ENCODE peak calls at places on chromosomes 6 and 20, in four cellular contexts. One of them, this sample, is unnamed.

GRCh38 chr6:21946298-21946783 is 350.5 kb downstream of the PRL start:
- DNase-seq in left lung: no peak
- DNase-seq in spleen: no peak
- DNase-seq in ovary: no peak
- DNase-seq in this sample: no peak

GRCh38 chr6:143708889-143709288 is 31.1 kb downstream of the PHACTR2 start:
- DNase-seq in left lung: no peak
- DNase-seq in ovary: no peak
- DNase-seq in spleen: no peak
- DNase-seq in this sample: no peak

GRCh38 chr20:35490736-35491181 is 35.4 kb downstream of the CEP250 start:
- DNase-seq in ovary: no peak
- DNase-seq in left lung: no peak
- DNase-seq in spleen: peak; percentile 88
- DNase-seq in this sample: no peak

GRCh38 chr20:58676161-58676560 is 16.4 kb upstream of the NPEPL1 start:
- DNase-seq in ovary: no peak
- DNase-seq in spleen: no peak
- DNase-seq in left lung: no peak
- DNase-seq in this sample: no peak

GRCh38 chr6:157760589-157761330 is 62.3 kb upstream of the SNX9 start:
- DNase-seq in spleen: no peak
- DNase-seq in left lung: no peak
- DNase-seq in ovary: no peak
- DNase-seq in this sample: no peak

GRCh38 chr6:7697820-7698623 is 27.9 kb upstream of the BMP6 start:
- DNase-seq in ovary: no peak
- DNase-seq in left lung: peak; percentile 64
- DNase-seq in spleen: no peak
- DNase-seq in this sample: no peak

GRCh38 chr20:381581-382290 is 1.2 kb downstream of the TRIB3 start:
- DNase-seq in ovary: peak; percentile 66
- DNase-seq in left lung: peak; percentile 84
- DNase-seq in spleen: peak; percentile 96
- DNase-seq in this sample: peak; percentile 90

GRCh38 chr6:170051229-170052172 is 239.4 kb downstream of the DLL1 start:
- DNase-seq in left lung: peak; percentile 31
- DNase-seq in spleen: peak; percentile 63
- DNase-seq in ovary: no peak
- DNase-seq in this sample: peak; percentile 57

GRCh38 chr6:100999034-100999597 is 118.0 kb upstream of the ASCC3 start:
- DNase-seq in left lung: no peak
- DNase-seq in spleen: no peak
- DNase-seq in ovary: no peak
- DNase-seq in this sample: no peak

GRCh38 chr6:33702345-33702977 is 9.0 kb downstream of the UQCC2 start:
- DNase-seq in spleen: peak; percentile 35
- DNase-seq in left lung: no peak
- DNase-seq in ovary: no peak
- DNase-seq in this sample: peak; percentile 57

GRCh38 chr6:169795196-169795595 is 43.8 kb downstream of the ERMARD start:
- DNase-seq in spleen: no peak
- DNase-seq in ovary: no peak
- DNase-seq in left lung: no peak
- DNase-seq in this sample: no peak

GRCh38 chr20:41984031-41984430 is 365.9 kb upstream of the CHD6 start:
- DNase-seq in left lung: no peak
- DNase-seq in spleen: no peak
- DNase-seq in ovary: no peak
- DNase-seq in this sample: no peak

GRCh38 chr6:16334671-16335070 is 96.3 kb downstream of the GMPR start:
- DNase-seq in spleen: no peak
- DNase-seq in ovary: peak; percentile 61
- DNase-seq in left lung: peak; percentile 78
- DNase-seq in this sample: no peak

GRCh38 chr6:47919875-47920274 is 138.0 kb downstream of the OPN5 start:
- DNase-seq in ovary: no peak
- DNase-seq in left lung: no peak
- DNase-seq in spleen: no peak
- DNase-seq in this sample: no peak

GRCh38 chr20:15992564-15992963 is 580.7 kb downstream of the KIF16B start:
- DNase-seq in left lung: no peak
- DNase-seq in spleen: no peak
- DNase-seq in ovary: no peak
- DNase-seq in this sample: no peak

GRCh38 chr6:105310371-105310770 is 92.5 kb downstream of the PREP start:
- DNase-seq in spleen: no peak
- DNase-seq in ovary: no peak
- DNase-seq in left lung: no peak
- DNase-seq in this sample: no peak

GRCh38 chr6:27547157-27548075 is 74.5 kb upstream of the ZNF184 start:
- DNase-seq in ovary: no peak
- DNase-seq in left lung: no peak
- DNase-seq in spleen: no peak
- DNase-seq in this sample: no peak

GRCh38 chr20:51382111-51382985 is 160.2 kb downstream of the NFATC2 start:
- DNase-seq in ovary: no peak
- DNase-seq in left lung: peak; percentile 14
- DNase-seq in spleen: peak; percentile 23
- DNase-seq in this sample: peak; percentile 18

GRCh38 chr6:5302220-5302946 is 41.1 kb downstream of the FARS2 start:
- DNase-seq in spleen: no peak
- DNase-seq in ovary: no peak
- DNase-seq in left lung: no peak
- DNase-seq in this sample: no peak

DNA sequence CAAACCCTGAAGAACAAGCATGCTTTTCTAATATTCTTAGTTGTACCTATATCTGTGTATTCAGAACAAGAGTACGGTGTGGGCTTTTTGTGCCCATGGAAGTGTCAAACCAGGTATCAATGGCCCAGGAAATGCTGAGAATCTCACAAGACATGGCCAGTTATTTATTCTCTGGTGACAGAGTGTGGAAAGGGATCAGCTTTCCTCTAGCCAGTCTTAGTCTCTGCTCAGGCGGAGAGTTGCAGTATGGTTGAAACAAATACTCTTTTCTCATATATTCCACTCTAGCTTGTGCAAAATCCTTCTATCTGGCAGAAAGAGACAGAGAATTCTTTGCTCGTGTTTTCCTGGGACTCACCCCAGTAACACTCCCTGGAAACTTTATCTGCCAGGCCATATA is 173.3 kb upstream of the RSPO3 start:
- DNase-seq in ovary: no peak
- DNase-seq in spleen: no peak
- DNase-seq in left lung: no peak
- DNase-seq in this sample: no peak
- H3K27ac ChIP-seq in ovary: no peak overlapping the region
- H3K27ac ChIP-seq in spleen: no peak overlapping the region
- H3K27ac ChIP-seq in left lung: no peak overlapping the region
- H3K27ac ChIP-seq in this sample: no peak overlapping the region

GRCh38 chr6:84536914-84537638 is 227.3 kb downstream of the TBX18 start:
- DNase-seq in ovary: no peak
- DNase-seq in spleen: no peak
- DNase-seq in left lung: no peak
- DNase-seq in this sample: no peak
- TF ChIP-seq CTCF in ovary: no peak
- TF ChIP-seq CTCF in spleen: no peak
- TF ChIP-seq CTCF in left lung: no peak
- TF ChIP-seq CTCF in this sample: no peak

DNA sequence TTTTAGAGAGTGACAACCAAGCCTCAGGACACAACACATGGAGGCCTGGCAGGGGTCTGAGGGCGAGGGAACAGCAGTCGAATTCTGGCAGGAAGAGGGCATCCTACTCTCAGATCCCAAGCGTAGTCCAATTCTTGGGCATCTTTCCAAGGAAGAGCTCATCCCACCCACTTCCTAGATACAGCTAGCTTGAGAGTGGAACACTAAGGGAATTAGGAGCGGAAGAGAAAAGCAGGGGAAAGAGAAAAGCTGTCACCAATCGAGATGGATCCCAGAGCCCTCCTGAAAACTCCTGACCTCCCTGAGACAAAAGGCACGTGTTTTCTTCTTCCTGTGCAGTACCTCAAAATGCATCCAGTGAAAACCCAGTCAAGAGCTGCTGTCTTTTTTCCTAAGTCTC is 67.1 kb downstream of the GFOD1 start:
- DNase-seq in left lung: no peak
- DNase-seq in spleen: no peak
- DNase-seq in ovary: no peak
- DNase-seq in this sample: no peak
- H3K27ac ChIP-seq in left lung: no peak overlapping the region
- H3K27ac ChIP-seq in spleen: peak overlapping the region; percentile 20
- H3K27ac ChIP-seq in ovary: no peak overlapping the region
- H3K27ac ChIP-seq in this sample: peak overlapping the region; percentile 39

DNA sequence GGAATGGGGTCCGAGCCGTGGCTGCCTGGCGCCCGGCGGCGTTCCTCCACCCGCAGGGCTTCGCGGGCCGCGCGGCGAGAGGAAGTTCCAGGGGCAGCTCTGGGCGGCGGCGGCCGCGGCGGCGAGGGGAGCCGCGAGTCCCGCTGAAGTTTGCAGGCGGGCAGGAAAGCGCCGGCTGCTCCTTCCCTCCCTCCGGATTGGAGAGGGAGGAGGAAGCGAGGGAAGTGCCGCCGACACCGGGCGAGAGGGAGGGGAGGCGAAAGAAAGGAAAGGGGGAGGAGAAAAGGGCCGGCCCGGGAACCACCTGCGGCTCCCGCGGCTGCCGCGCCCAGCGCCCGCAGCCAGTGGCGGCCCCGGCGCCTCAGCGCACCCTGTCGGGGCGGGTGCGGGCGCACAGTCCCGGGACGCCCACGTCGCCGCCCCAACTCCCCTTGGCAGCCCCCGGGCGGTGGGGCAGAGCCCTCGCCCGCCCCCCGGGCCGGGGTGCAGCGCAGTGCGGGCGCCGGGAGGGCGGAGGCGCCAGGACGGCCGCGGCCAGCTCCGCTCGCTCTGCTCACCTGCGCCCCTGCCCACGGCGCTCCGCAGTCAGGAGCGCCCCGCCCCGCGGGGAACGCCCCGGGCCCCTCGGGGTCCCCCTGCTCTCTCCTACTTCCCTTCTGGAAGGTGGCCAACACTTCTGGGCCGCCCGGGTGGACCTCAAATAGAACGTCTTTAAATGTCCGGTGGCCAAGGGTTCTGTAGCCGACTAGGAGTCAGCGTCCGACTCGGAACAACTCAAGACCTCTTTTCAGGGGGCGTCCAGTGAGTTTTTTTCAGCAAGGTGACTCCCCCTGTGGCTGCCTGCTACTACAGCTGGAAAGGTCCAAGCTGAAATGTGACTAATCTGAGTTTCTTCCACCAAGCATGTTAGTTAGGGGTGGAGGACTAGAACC is 80.3 kb upstream of the CCDC28A start:
- DNase-seq in spleen: peak; percentile 91
- DNase-seq in ovary: peak; percentile 47
- DNase-seq in left lung: peak; percentile 79
- DNase-seq in this sample: peak; percentile 90
- TF ChIP-seq CTCF in spleen: peak; percentile 11
- TF ChIP-seq CTCF in ovary: no peak
- TF ChIP-seq CTCF in left lung: no peak
- TF ChIP-seq CTCF in this sample: no peak

GRCh38 chr6:30768634-30769087 is 24.3 kb upstream of the IER3 start:
- DNase-seq in left lung: no peak
- DNase-seq in ovary: no peak
- DNase-seq in spleen: no peak
- DNase-seq in this sample: no peak

GRCh38 chr6:30766461-30767157 is 22.3 kb upstream of the IER3 start:
- DNase-seq in ovary: no peak
- DNase-seq in left lung: no peak
- DNase-seq in spleen: no peak
- DNase-seq in this sample: no peak

GRCh38 chr6:30769088-30769852 is 24.9 kb upstream of the IER3 start:
- DNase-seq in ovary: peak; percentile 68
- DNase-seq in left lung: peak; percentile 75
- DNase-seq in spleen: no peak
- DNase-seq in this sample: peak; percentile 80

GRCh38 chr6:30767944-30768301 is 23.6 kb upstream of the IER3 start:
- DNase-seq in spleen: no peak
- DNase-seq in left lung: no peak
- DNase-seq in ovary: no peak
- DNase-seq in this sample: no peak

GRCh38 chr6:30767158-30767943 is 23.0 kb upstream of the IER3 start:
- DNase-seq in left lung: no peak
- DNase-seq in ovary: no peak
- DNase-seq in spleen: no peak
- DNase-seq in this sample: no peak
- H3K27ac ChIP-seq in left lung: no peak overlapping the region
- H3K27ac ChIP-seq in ovary: no peak overlapping the region
- H3K27ac ChIP-seq in spleen: no peak overlapping the region
- H3K27ac ChIP-seq in this sample: no peak overlapping the region

DNA sequence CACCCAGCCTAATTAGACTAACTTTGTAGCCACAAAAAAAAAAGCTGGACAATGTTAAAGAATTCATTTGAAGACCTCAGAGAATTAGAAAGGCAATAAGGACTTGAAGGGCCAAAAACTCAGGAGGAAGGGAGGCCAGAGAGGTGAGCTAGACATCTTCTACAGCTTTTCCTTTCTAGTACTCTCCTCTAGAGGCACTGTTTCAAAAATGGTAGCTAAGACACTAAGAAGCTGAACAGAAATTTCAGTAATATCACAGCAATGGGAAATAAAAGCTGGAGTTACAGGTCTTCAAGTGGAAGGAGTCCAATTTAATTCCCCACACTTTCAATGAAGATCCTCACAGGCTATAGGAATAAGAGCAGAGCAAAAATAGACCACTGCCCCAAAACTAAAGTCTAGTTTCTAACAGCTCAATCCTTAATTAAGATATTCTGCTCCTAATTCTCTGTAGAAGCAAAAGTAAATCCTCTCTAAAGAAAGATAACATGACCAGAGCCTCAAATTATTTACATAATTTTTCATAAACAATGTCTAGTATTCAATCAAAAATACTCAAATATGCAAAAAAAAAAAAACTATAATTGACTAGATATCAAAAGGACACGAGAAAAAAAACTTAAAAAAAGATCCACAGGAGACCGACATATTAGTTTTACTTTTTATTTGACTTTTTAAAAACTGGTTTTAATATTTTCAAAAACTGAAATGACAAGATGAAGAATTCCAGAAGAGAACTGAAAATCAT is 63.7 kb downstream of the RNGTT start:
- DNase-seq in ovary: no peak
- DNase-seq in left lung: no peak
- DNase-seq in spleen: no peak
- DNase-seq in this sample: no peak
- TF ChIP-seq CTCF in ovary: no peak
- TF ChIP-seq CTCF in left lung: no peak
- TF ChIP-seq CTCF in spleen: no peak
- TF ChIP-seq CTCF in this sample: no peak

GRCh38 chr20:19812056-19812455 is 54.0 kb downstream of the RIN2 start:
- DNase-seq in spleen: no peak
- DNase-seq in left lung: no peak
- DNase-seq in ovary: no peak
- DNase-seq in this sample: no peak

GRCh38 chr20:19814241-19814640 is 56.2 kb downstream of the RIN2 start:
- DNase-seq in left lung: no peak
- DNase-seq in ovary: no peak
- DNase-seq in spleen: no peak
- DNase-seq in this sample: no peak

GRCh38 chr20:19812696-19813095 is 54.6 kb downstream of the RIN2 start:
- DNase-seq in left lung: no peak
- DNase-seq in spleen: no peak
- DNase-seq in ovary: no peak
- DNase-seq in this sample: no peak

GRCh38 chr20:19815553-19815991 is 57.5 kb downstream of the RIN2 start:
- DNase-seq in ovary: no peak
- DNase-seq in spleen: no peak
- DNase-seq in left lung: no peak
- DNase-seq in this sample: no peak

GRCh38 chr20:19813839-19814238 is 55.8 kb downstream of the RIN2 start:
- DNase-seq in ovary: no peak
- DNase-seq in spleen: no peak
- DNase-seq in left lung: no peak
- DNase-seq in this sample: no peak
- H3K27ac ChIP-seq in ovary: no peak overlapping the region
- H3K27ac ChIP-seq in spleen: peak overlapping the region; percentile 71
- H3K27ac ChIP-seq in left lung: no peak overlapping the region
- H3K27ac ChIP-seq in this sample: no peak overlapping the region